ENCODE peak calls at places on chromosomes 2 and 18, in ten cellular contexts. O, N, F, L, I, M, Y, A, T and J are unnamed samples.

GRCh38 chr2:64081046-64081445 is 61.8 kb upstream of the VPS54 start:
- DNase-seq in I (no peak), F (no peak), M (no peak), O (no peak), A (no peak), L (no peak), T (no peak), N (no peak), Y (no peak), J (no peak)

GRCh38 chr18:25228410-25228809 is 123.6 kb downstream of the ZNF521 start:
- DNase-seq in O (no peak), I (no peak), T (no peak), M (no peak), L (no peak), A (no peak), Y (no peak), F (no peak), N (peak; percentile 44), J (no peak)

GRCh38 chr18:35933982-35934381 is 38.5 kb upstream of the RMP24 start:
- DNase-seq in I (peak; percentile 28), M (no peak), N (no peak), T (no peak), L (peak; percentile 12), Y (no peak), O (no peak), A (peak; percentile 24), F (peak; percentile 28), J (no peak)

GRCh38 chr2:48529189-48529588 is 765 bp upstream of the STON1 start:
- DNase-seq in M (no peak), O (no peak), A (no peak), F (no peak), I (peak; percentile 11), L (no peak), T (no peak), Y (no peak), N (no peak), J (no peak)

GRCh38 chr2:196066794-196067382 is 1.7 kb downstream of the DNAH7 start:
- DNase-seq in T (peak; percentile 29), N (peak; percentile 45), L (peak; percentile 52), M (no peak), O (no peak), I (peak; percentile 14), Y (no peak), A (peak; percentile 36), F (peak; percentile 42), J (peak; percentile 29)

GRCh38 chr2:96325038-96325883 is at the start of gene ITPRIPL1:
- DNase-seq in I (no peak), F (no peak), O (no peak), N (peak; percentile 59), A (no peak), T (no peak), M (no peak), L (peak; percentile 9), Y (no peak), J (peak; percentile 31)

GRCh38 chr2:227150222-227150936 is 13.6 kb downstream of the COL4A4 start:
- DNase-seq in M (no peak), L (no peak), O (no peak), F (no peak), I (no peak), T (no peak), N (no peak), Y (peak; percentile 58), A (no peak), J (no peak)

GRCh38 chr18:80022613-80023012 is 11.6 kb upstream of the RBFA start:
- DNase-seq in M (no peak), O (no peak), T (no peak), A (no peak), I (no peak), Y (no peak), N (peak; percentile 71), L (no peak), F (peak; percentile 9), J (no peak)

GRCh38 chr2:222318712-222319575 is 20.1 kb upstream of the PAX3 start:
- DNase-seq in I (peak; percentile 62), Y (no peak), A (no peak), M (no peak), N (peak; percentile 37), F (peak; percentile 46), T (no peak), O (peak; percentile 67), L (peak; percentile 14), J (no peak)

GRCh38 chr2:191150121-191150450 is 708 bp downstream of the STAT4 start:
- DNase-seq in T (no peak), M (no peak), N (no peak), A (no peak), O (no peak), F (no peak), L (no peak), I (no peak), Y (no peak), J (no peak)

GRCh38 chr2:241061275-241061674 is 40.8 kb downstream of the MTERF4 start:
- DNase-seq in F (no peak), O (no peak), L (no peak), I (no peak), T (no peak), A (no peak), M (no peak), N (no peak), Y (no peak), J (no peak)

GRCh38 chr18:70384181-70384790 is 95.4 kb downstream of the SOCS6 start:
- DNase-seq in A (no peak), N (peak; percentile 50), I (peak; percentile 94), L (peak; percentile 94), T (peak; percentile 79), M (no peak), Y (peak; percentile 39), F (peak; percentile 91), O (no peak), J (no peak)

GRCh38 chr2:128304715-128305554 is 13.7 kb downstream of the HS6ST1 start:
- DNase-seq in L (peak; percentile 65), M (peak; percentile 76), I (peak; percentile 87), Y (peak; percentile 73), T (peak; percentile 79), N (no peak), O (peak; percentile 87), F (peak; percentile 81), A (no peak), J (no peak)

GRCh38 chr18:21181763-21182162 is 60.3 kb upstream of the GREB1L start:
- DNase-seq in O (no peak), M (no peak), I (no peak), A (no peak), Y (no peak), L (no peak), F (no peak), N (no peak), T (no peak), J (no peak)

GRCh38 chr2:65662654-65663432 is 230.4 kb upstream of the SPRED2 start:
- DNase-seq in M (peak; percentile 35), T (peak; percentile 89), N (no peak), O (no peak), L (peak; percentile 43), F (no peak), I (peak; percentile 81), A (no peak), Y (no peak), J (no peak)

GRCh38 chr2:67702284-67702683 is 305.2 kb downstream of the ETAA1 start:
- DNase-seq in A (no peak), Y (no peak), O (no peak), N (no peak), I (no peak), F (no peak), T (no peak), L (no peak), M (no peak), J (no peak)

GRCh38 chr18:68874361-68874760 is 76.5 kb downstream of the CCDC102B start:
- DNase-seq in T (no peak), I (no peak), A (no peak), M (no peak), L (peak; percentile 27), O (no peak), Y (no peak), F (no peak), N (no peak), J (no peak)

GRCh38 chr2:54634564-54635511 is 88.6 kb upstream of the EML6 start:
- DNase-seq in N (no peak), F (peak; percentile 89), O (peak; percentile 77), T (peak; percentile 5), M (no peak), A (no peak), L (peak; percentile 64), I (peak; percentile 94), Y (no peak), J (no peak)